ENCODE peak calls at places on chromosomes 5 and 9, in six cellular contexts. Q is H7, C is non-pigmented ciliary epithelial cell, V is hepatic stellate cell, U is hippocampal formation, B is EL. Z is an unnamed sample.

GRCh38 chr9:100426194-100426531 is 780 bp upstream of the MSANTD3 start:
- DNase-seq in Q (no peak), C (no peak), V (no peak), U (no peak), B (no peak), Z (no peak)

GRCh38 chr5:54315736-54316135 is 5.4 kb upstream of the ARL15 start:
- DNase-seq in Q (no peak), C (no peak), V (no peak), U (no peak), B (no peak), Z (no peak)

GRCh38 chr9:18942801-18943200 is 90.2 kb downstream of the SAXO1 start:
- DNase-seq in Q (no peak), C (no peak), V (no peak), U (no peak), B (no peak), Z (no peak)

GRCh38 chr5:141437208-141437607 is 6.9 kb downstream of the PCDHGA12 start:
- DNase-seq in Q (no peak), C (no peak), V (no peak), U (no peak), B (peak), Z (no peak)

GRCh38 chr5:58462623-58463230 is 2.8 kb upstream of the PLK2 start:
- DNase-seq in Q (peak), C (no peak), V (peak), U (peak), B (peak), Z (peak)

GRCh38 chr9:93085676-93086075 is 10.3 kb upstream of the CARD19 start:
- DNase-seq in Q (peak), C (no peak), V (no peak), U (no peak), B (no peak), Z (peak)

GRCh38 chr9:114339130-114339908 is 9.7 kb downstream of the ORM2 start:
- DNase-seq in Q (peak), C (no peak), V (peak), U (no peak), B (peak), Z (peak)

GRCh38 chr5:54214747-54215146 is 95.6 kb downstream of the ARL15 start:
- DNase-seq in Q (no peak), C (no peak), V (no peak), U (no peak), B (no peak), Z (peak)

GRCh38 chr5:144336619-144337018 is 165.9 kb downstream of the KCTD16 start:
- DNase-seq in Q (no peak), C (no peak), V (no peak), U (peak), B (no peak), Z (no peak)

GRCh38 chr9:136572003-136572595 is 26.3 kb upstream of the NOTCH1 start:
- DNase-seq in Q (peak), C (peak), V (peak), U (no peak), B (peak), Z (peak)

GRCh38 chr5:140870221-140871201 is 1.8 kb downstream of the PCDHA11 start:
- DNase-seq in Q (no peak), C (no peak), V (no peak), U (no peak), B (no peak), Z (no peak)